ENCODE peak calls at places on chromosomes 3 and 15, in eight cellular contexts. E is IMR-90, A is transverse colon, Z is uterus, L is spleen, B is testis, M is ovary, N is breast epithelium. G is an unnamed sample.

GRCh38 chr3:182837855-182838454 is 44.7 kb downstream of the ATP11B start:
- DNase-seq in E (peak), A (no peak), Z (no peak), L (no peak), B (no peak), M (no peak), N (no peak), G (no peak)

GRCh38 chr15:59268199-59268979 is 61.7 kb downstream of the LDHAL6B start:
- DNase-seq in E (peak), A (no peak), Z (no peak), L (no peak), B (no peak), M (no peak), N (no peak), G (peak)

GRCh38 chr15:71294636-71295241 is 179.5 kb downstream of the THSD4 start:
- DNase-seq in E (peak), A (peak), Z (peak), L (no peak), B (no peak), M (no peak), N (no peak), G (peak)

GRCh38 chr3:66931699-66932098 is 66.4 kb upstream of the KBTBD8 start:
- DNase-seq in E (no peak), A (no peak), Z (no peak), L (no peak), B (no peak), M (no peak), N (no peak), G (no peak)

GRCh38 chr3:14772533-14773138 is 46.1 kb upstream of the FGD5 start:
- DNase-seq in E (no peak), A (no peak), Z (peak), L (peak), B (peak), M (no peak), N (no peak), G (no peak)

GRCh38 chr3:56889131-56889530 is 87.4 kb upstream of the ARHGEF3 start:
- DNase-seq in E (no peak), A (no peak), Z (no peak), L (no peak), B (peak), M (peak), N (peak), G (no peak)

GRCh38 chr3:45986303-45986982 is 9.2 kb downstream of the FYCO1 start:
- DNase-seq in E (peak), A (no peak), Z (no peak), L (no peak), B (no peak), M (no peak), N (peak), G (peak)

GRCh38 chr15:38972831-38973230 is 408.2 kb upstream of the RASGRP1 start:
- DNase-seq in E (no peak), A (no peak), Z (no peak), L (no peak), B (no peak), M (no peak), N (no peak), G (no peak)

GRCh38 chr3:185172086-185173049 is 19.5 kb upstream of the C3orf70 start:
- DNase-seq in E (no peak), A (no peak), Z (no peak), L (no peak), B (no peak), M (no peak), N (no peak), G (no peak)

GRCh38 chr3:159586587-159587202 is 401.9 kb upstream of the IL12A start:
- DNase-seq in E (peak), A (no peak), Z (no peak), L (no peak), B (peak), M (no peak), N (no peak), G (peak)

GRCh38 chr3:10464068-10464434 is 41.3 kb downstream of the ATP2B2 start:
- DNase-seq in E (no peak), A (no peak), Z (no peak), L (no peak), B (no peak), M (no peak), N (no peak), G (no peak)

GRCh38 chr3:156148946-156149348 is 28.6 kb downstream of the KCNAB1 start:
- DNase-seq in E (peak), A (no peak), Z (peak), L (no peak), B (peak), M (peak), N (no peak), G (no peak)

GRCh38 chr3:190252080-190252479 is 70.2 kb downstream of the CLDN1 start:
- DNase-seq in E (peak), A (no peak), Z (no peak), L (no peak), B (no peak), M (no peak), N (no peak), G (no peak)

GRCh38 chr15:67611803-67612369 is 69.4 kb downstream of the MAP2K5 start:
- DNase-seq in E (peak), A (no peak), Z (no peak), L (no peak), B (no peak), M (no peak), N (no peak), G (no peak)

GRCh38 chr3:47407896-47408838 is 27.3 kb downstream of the PTPN23 start:
- DNase-seq in E (no peak), A (no peak), Z (no peak), L (no peak), B (no peak), M (no peak), N (no peak), G (no peak)

GRCh38 chr3:94405258-94406035 is 342.6 kb downstream of the NSUN3 start:
- DNase-seq in E (peak), A (no peak), Z (no peak), L (no peak), B (no peak), M (no peak), N (no peak), G (no peak)

GRCh38 chr15:88243895-88244787 is 12.4 kb downstream of the NTRK3 start:
- DNase-seq in E (peak), A (no peak), Z (no peak), L (no peak), B (peak), M (no peak), N (no peak), G (peak)

GRCh38 chr3:169144691-169145090 is 518.8 kb downstream of the MECOM start:
- DNase-seq in E (peak), A (no peak), Z (no peak), L (no peak), B (no peak), M (no peak), N (no peak), G (no peak)

GRCh38 chr15:52682200-52682599 is 3.0 kb upstream of the ATOSA start:
- DNase-seq in E (no peak), A (no peak), Z (no peak), L (no peak), B (no peak), M (no peak), N (no peak), G (no peak)

GRCh38 chr3:105580551-105580950 is 213.8 kb downstream of the ALCAM start:
- DNase-seq in E (no peak), A (no peak), Z (no peak), L (no peak), B (no peak), M (no peak), N (no peak), G (no peak)

GRCh38 chr3:24242012-24242698 is 252.5 kb downstream of the THRB start:
- DNase-seq in E (peak), A (no peak), Z (no peak), L (no peak), B (no peak), M (no peak), N (peak), G (peak)

GRCh38 chr15:95174880-95175279 is 943.5 kb downstream of the MCTP2 start:
- DNase-seq in E (no peak), A (no peak), Z (no peak), L (no peak), B (no peak), M (no peak), N (no peak), G (no peak)

GRCh38 chr3:126571078-126571477 is 12.3 kb upstream of the C3orf22 start:
- DNase-seq in E (no peak), A (no peak), Z (no peak), L (no peak), B (no peak), M (no peak), N (no peak), G (no peak)

GRCh38 chr3:297585-297984 is 101.0 kb downstream of the CHL1 start:
- DNase-seq in E (no peak), A (no peak), Z (no peak), L (no peak), B (no peak), M (no peak), N (no peak), G (no peak)

GRCh38 chr3:187385296-187385695 is 17.1 kb downstream of the RTP4 start:
- DNase-seq in E (no peak), A (no peak), Z (no peak), L (no peak), B (no peak), M (no peak), N (no peak), G (no peak)

DNA sequence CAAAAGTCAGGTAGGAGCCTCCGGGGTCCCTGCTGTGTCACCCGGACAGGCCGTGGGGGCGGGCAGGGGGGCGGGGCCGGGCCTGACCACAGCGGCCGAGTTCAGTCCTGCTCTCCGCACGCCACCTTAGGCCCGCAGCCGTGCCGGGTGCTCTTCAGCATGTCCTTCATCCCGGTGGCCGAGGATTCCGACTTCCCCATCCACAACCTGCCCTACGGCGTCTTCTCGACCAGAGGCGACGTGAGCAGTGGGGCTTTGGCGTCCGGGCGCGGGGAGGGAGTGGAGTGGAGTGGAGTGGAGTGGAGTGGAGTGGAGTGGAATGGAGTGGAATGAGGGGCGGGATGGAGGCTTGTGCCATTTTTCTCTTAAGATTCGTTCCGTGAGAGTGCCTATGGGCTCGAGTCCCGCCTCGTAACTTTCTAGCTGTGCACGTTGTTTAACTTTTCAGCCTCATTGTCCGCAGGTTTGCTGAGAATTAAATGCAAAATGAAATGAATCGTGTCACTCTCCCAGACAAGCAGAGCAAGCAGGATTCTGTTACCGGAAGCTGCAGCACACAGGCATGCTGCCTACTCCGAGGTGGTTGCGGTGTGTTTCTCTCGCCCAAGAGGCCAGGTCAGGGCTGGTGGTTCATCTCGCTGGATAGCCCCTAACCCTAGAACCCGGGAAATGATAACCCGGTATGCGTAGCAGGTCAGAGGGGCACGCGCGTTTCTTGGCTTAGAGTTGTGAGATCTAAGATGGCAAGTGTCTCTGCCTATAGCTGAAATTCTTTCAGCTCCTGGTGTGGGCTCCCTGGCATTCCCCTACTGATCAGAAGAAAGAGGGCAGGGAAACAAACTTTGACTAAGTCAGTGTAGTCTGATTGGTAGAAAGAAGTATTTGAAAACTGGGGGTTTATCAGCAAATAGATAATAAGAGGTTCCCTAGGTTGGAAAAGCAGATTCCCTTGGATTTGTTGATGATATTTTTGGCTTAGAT is at the start of gene FAH:
- DNase-seq in E (peak), A (peak), Z (no peak), L (peak), B (no peak), M (peak), N (no peak), G (peak)
- TF ChIP-seq POLR2A in E (no peak), A (peak), Z (peak), L (no peak), B (no peak), M (peak), N (no peak), G (peak)

DNA sequence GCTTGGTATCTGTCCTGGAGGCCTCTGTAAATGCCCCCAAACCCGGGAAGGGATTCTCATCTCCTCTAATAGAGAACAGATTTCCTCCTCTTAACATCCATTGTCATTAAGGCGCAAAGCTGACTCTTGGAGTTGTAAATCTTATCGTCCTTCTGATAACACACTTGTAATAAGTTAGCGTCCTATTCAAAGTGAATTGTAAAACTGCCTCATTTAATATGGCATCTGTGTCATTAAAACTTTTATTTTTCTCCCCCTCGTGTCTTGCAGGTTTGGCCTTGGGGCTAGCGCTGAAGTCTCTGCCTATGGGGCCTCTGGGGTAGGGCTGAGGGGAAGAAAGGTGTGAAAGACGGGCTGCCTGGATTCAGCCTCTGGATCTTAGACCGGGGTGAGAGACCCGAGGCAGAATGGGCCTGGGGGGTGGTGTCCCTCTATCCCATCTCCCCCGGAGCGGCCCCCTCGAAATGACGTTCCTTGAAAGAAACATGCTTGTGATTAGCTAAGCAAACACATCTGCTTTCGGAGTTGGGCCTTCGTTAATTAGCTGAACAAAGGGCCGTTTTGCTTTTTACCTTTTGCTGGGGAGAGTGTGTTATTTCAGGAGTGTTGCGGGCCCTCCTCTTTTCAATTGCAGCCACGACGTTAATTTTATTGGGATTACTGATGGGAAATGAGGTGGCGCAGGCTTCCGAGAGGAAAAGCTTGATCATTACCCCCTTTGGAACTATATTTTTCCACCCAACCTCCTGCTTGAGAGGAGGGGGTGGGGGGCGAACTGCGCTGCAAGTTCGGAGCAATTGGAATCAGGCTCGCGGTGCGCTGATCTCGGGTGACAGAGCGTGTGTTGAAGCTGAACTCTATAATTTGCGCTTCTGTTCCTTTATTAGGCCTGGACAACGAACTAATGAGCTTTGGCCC is 12.4 kb downstream of the NR2F2 start:
- DNase-seq in E (no peak), A (no peak), Z (peak), L (no peak), B (no peak), M (peak), N (no peak), G (no peak)
- TF ChIP-seq POLR2A in E (no peak), A (no peak), Z (no peak), L (no peak), B (no peak), M (peak), N (no peak), G (no peak)

GRCh38 chr3:192916455-192917257 is 1.0 kb downstream of the MB21D2 start:
- DNase-seq in E (peak), A (peak), Z (peak), L (peak), B (peak), M (peak), N (peak), G (peak)
- TF ChIP-seq POLR2A in E (no peak), A (peak), Z (no peak), L (no peak), B (no peak), M (no peak), N (no peak), G (no peak)

GRCh38 chr3:133894334-133895207 is 1.1 kb downstream of the RAB6B start:
- DNase-seq in E (no peak), A (no peak), Z (no peak), L (no peak), B (no peak), M (no peak), N (no peak), G (no peak)
- TF ChIP-seq POLR2A in E (no peak), A (no peak), Z (no peak), L (no peak), B (no peak), M (no peak), N (no peak), G (no peak)

GRCh38 chr15:89515477-89515876 is 19.1 kb upstream of the RHCG start:
- DNase-seq in E (no peak), A (no peak), Z (no peak), L (no peak), B (no peak), M (no peak), N (no peak), G (no peak)

GRCh38 chr15:89512631-89513030 is 16.2 kb upstream of the RHCG start:
- DNase-seq in E (no peak), A (no peak), Z (no peak), L (no peak), B (no peak), M (no peak), N (no peak), G (no peak)

GRCh38 chr15:89513284-89513683 is 16.9 kb upstream of the RHCG start:
- DNase-seq in E (no peak), A (no peak), Z (no peak), L (no peak), B (no peak), M (no peak), N (no peak), G (no peak)

GRCh38 chr15:89514186-89514585 is 17.8 kb upstream of the RHCG start:
- DNase-seq in E (no peak), A (no peak), Z (no peak), L (no peak), B (no peak), M (no peak), N (no peak), G (no peak)

DNA sequence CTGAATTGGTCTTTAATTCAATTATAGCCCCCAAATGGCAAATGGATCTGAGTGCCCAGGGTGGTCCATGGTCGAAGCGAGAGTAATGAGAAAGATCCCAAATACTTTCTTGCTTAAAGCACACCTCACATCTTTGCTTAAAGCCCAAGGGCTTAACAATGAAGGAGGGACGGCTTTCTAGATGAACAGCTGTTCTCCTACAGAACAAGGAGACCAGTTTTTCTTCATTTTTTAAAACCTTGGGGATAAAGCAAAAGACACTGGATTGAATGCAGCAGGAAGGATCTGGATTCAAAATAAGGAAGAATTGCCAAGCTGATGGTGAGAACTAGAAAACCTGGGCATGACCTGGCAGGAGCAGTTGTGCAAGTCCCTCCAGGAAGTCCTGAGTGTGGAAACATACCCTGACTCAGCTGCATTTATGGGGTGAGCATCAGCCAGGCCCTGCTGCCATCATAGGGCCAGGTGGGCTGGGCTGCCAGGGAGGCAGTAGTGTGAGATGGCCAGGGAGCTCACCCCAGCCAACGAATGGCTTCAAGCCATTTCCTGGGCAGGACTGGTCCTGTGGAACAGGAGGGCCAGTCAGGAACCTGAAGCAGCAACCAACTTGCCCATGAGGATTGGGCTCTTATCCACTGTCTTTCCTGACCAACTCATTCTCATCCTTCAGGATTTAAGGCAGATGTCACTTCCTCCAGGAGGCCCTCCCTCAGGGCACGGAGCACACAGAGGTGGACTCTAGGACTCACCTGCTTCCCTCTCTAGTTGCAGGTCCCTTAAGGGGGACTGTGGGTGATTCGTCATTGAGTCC is 18.4 kb upstream of the RHCG start:
- DNase-seq in E (no peak), A (no peak), Z (no peak), L (no peak), B (no peak), M (no peak), N (peak), G (no peak)
- TF ChIP-seq POLR2A in E (no peak), A (no peak), Z (no peak), L (no peak), B (no peak), M (no peak), N (no peak), G (no peak)

GRCh38 chr3:128493221-128494151 is 485 bp upstream of the GATA2 start:
- DNase-seq in E (no peak), A (no peak), Z (peak), L (peak), B (no peak), M (no peak), N (no peak), G (no peak)
- TF ChIP-seq POLR2A in E (no peak), A (no peak), Z (no peak), L (no peak), B (no peak), M (no peak), N (no peak), G (no peak)

DNA sequence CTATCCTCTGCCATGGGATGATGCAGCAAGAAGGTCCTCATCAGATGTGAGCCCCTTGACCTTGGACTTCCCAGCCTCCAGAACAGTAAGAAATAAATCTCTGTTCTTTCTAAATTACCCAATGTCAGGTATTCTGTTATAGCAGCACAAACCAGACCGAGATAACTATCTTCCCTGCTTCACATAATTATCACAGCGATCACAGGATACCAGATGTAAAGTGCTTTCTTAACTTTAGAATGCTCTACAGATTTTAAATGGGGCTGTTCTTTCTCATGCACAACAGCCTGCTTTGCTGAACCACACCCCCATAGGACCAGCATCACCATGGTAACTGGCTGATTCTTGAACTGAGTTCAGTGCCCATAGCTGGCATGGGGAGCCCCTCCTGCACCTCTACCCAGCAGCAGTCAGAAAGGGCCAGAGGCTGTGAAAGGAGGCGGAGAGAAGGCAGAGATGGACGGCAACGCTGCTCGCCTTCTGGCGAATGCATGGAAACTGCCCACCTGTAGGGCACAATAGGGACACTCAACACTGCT is 7.8 kb downstream of the CD80 start:
- DNase-seq in E (no peak), A (no peak), Z (no peak), L (no peak), B (no peak), M (no peak), N (no peak), G (no peak)
- TF ChIP-seq POLR2A in E (no peak), A (no peak), Z (no peak), L (no peak), B (no peak), M (no peak), N (no peak), G (no peak)

G was measured in H54.